ENCODE peak calls at places on chromosome 20, in nine cellular contexts. One of them, this sample, is unnamed.

GRCh38 chr20:22684072-22684762 is 99.8 kb upstream of the FOXA2 start:
- DNase-seq in GM12865: peak
- DNase-seq in AG04450: peak
- DNase-seq in fibroblast of mammary gland: peak
- DNase-seq in gastrocnemius medialis: no peak
- DNase-seq in SK-N-SH: peak
- DNase-seq in psoas muscle: peak
- DNase-seq in left ventricle myocardium inferior: peak
- DNase-seq in fibroblast of pulmonary artery: peak
- DNase-seq in this sample: no peak

GRCh38 chr20:59047938-59048680 is 5.5 kb upstream of the PRELID3B start:
- DNase-seq in GM12865: no peak
- DNase-seq in AG04450: no peak
- DNase-seq in fibroblast of mammary gland: peak
- DNase-seq in gastrocnemius medialis: no peak
- DNase-seq in SK-N-SH: no peak
- DNase-seq in psoas muscle: no peak
- DNase-seq in left ventricle myocardium inferior: no peak
- DNase-seq in fibroblast of pulmonary artery: no peak
- DNase-seq in this sample: no peak

GRCh38 chr20:22533823-22534751 is 50.3 kb downstream of the FOXA2 start:
- DNase-seq in GM12865: no peak
- DNase-seq in AG04450: no peak
- DNase-seq in fibroblast of mammary gland: no peak
- DNase-seq in gastrocnemius medialis: no peak
- DNase-seq in SK-N-SH: no peak
- DNase-seq in psoas muscle: no peak
- DNase-seq in left ventricle myocardium inferior: no peak
- DNase-seq in fibroblast of pulmonary artery: no peak
- DNase-seq in this sample: no peak

GRCh38 chr20:41386502-41387427 is 20.1 kb upstream of the EMILIN3 start:
- DNase-seq in GM12865: no peak
- DNase-seq in AG04450: peak
- DNase-seq in fibroblast of mammary gland: peak
- DNase-seq in gastrocnemius medialis: no peak
- DNase-seq in SK-N-SH: peak
- DNase-seq in psoas muscle: no peak
- DNase-seq in left ventricle myocardium inferior: peak
- DNase-seq in fibroblast of pulmonary artery: no peak
- DNase-seq in this sample: no peak

GRCh38 chr20:52192296-52193007 is 873 bp upstream of the ZFP64 start:
- DNase-seq in GM12865: peak
- DNase-seq in AG04450: no peak
- DNase-seq in fibroblast of mammary gland: no peak
- DNase-seq in gastrocnemius medialis: no peak
- DNase-seq in SK-N-SH: peak
- DNase-seq in psoas muscle: peak
- DNase-seq in left ventricle myocardium inferior: peak
- DNase-seq in fibroblast of pulmonary artery: peak
- DNase-seq in this sample: no peak

GRCh38 chr20:43963872-43964791 is 49.5 kb downstream of the TOX2 start:
- DNase-seq in GM12865: peak
- DNase-seq in AG04450: no peak
- DNase-seq in fibroblast of mammary gland: peak
- DNase-seq in gastrocnemius medialis: no peak
- DNase-seq in SK-N-SH: no peak
- DNase-seq in psoas muscle: peak
- DNase-seq in left ventricle myocardium inferior: peak
- DNase-seq in fibroblast of pulmonary artery: peak
- DNase-seq in this sample: no peak

GRCh38 chr20:58677808-58678207 is 14.8 kb upstream of the NPEPL1 start:
- DNase-seq in GM12865: no peak
- DNase-seq in AG04450: no peak
- DNase-seq in fibroblast of mammary gland: no peak
- DNase-seq in gastrocnemius medialis: no peak
- DNase-seq in SK-N-SH: no peak
- DNase-seq in psoas muscle: no peak
- DNase-seq in left ventricle myocardium inferior: no peak
- DNase-seq in fibroblast of pulmonary artery: no peak
- DNase-seq in this sample: no peak

GRCh38 chr20:57964011-57964862 is 254.4 kb upstream of the PMEPA1 start:
- DNase-seq in GM12865: no peak
- DNase-seq in AG04450: no peak
- DNase-seq in fibroblast of mammary gland: peak
- DNase-seq in gastrocnemius medialis: no peak
- DNase-seq in SK-N-SH: no peak
- DNase-seq in psoas muscle: peak
- DNase-seq in left ventricle myocardium inferior: peak
- DNase-seq in fibroblast of pulmonary artery: no peak
- DNase-seq in this sample: no peak

GRCh38 chr20:25274481-25274880 is 26.6 kb downstream of the PYGB start:
- DNase-seq in GM12865: no peak
- DNase-seq in AG04450: no peak
- DNase-seq in fibroblast of mammary gland: no peak
- DNase-seq in gastrocnemius medialis: peak
- DNase-seq in SK-N-SH: no peak
- DNase-seq in psoas muscle: peak
- DNase-seq in left ventricle myocardium inferior: peak
- DNase-seq in fibroblast of pulmonary artery: no peak
- DNase-seq in this sample: no peak

GRCh38 chr20:46564241-46564957 is 13.9 kb upstream of the OCSTAMP start:
- DNase-seq in GM12865: no peak
- DNase-seq in AG04450: no peak
- DNase-seq in fibroblast of mammary gland: no peak
- DNase-seq in gastrocnemius medialis: no peak
- DNase-seq in SK-N-SH: no peak
- DNase-seq in psoas muscle: no peak
- DNase-seq in left ventricle myocardium inferior: no peak
- DNase-seq in fibroblast of pulmonary artery: no peak
- DNase-seq in this sample: no peak

GRCh38 chr20:46562009-46562372 is 11.5 kb upstream of the OCSTAMP start:
- DNase-seq in GM12865: no peak
- DNase-seq in AG04450: no peak
- DNase-seq in fibroblast of mammary gland: no peak
- DNase-seq in gastrocnemius medialis: no peak
- DNase-seq in SK-N-SH: no peak
- DNase-seq in psoas muscle: no peak
- DNase-seq in left ventricle myocardium inferior: no peak
- DNase-seq in fibroblast of pulmonary artery: no peak
- DNase-seq in this sample: no peak

GRCh38 chr20:46562373-46563169 is 12.1 kb upstream of the OCSTAMP start:
- DNase-seq in GM12865: peak
- DNase-seq in AG04450: no peak
- DNase-seq in fibroblast of mammary gland: peak
- DNase-seq in gastrocnemius medialis: peak
- DNase-seq in SK-N-SH: peak
- DNase-seq in psoas muscle: peak
- DNase-seq in left ventricle myocardium inferior: peak
- DNase-seq in fibroblast of pulmonary artery: peak
- DNase-seq in this sample: peak

GRCh38 chr20:46563848-46564197 is 13.4 kb upstream of the OCSTAMP start:
- DNase-seq in GM12865: no peak
- DNase-seq in AG04450: no peak
- DNase-seq in fibroblast of mammary gland: no peak
- DNase-seq in gastrocnemius medialis: no peak
- DNase-seq in SK-N-SH: no peak
- DNase-seq in psoas muscle: no peak
- DNase-seq in left ventricle myocardium inferior: no peak
- DNase-seq in fibroblast of pulmonary artery: no peak
- DNase-seq in this sample: no peak

GRCh38 chr20:46563170-46563847 is 12.9 kb upstream of the OCSTAMP start:
- DNase-seq in GM12865: no peak
- DNase-seq in AG04450: no peak
- DNase-seq in fibroblast of mammary gland: no peak
- DNase-seq in gastrocnemius medialis: no peak
- DNase-seq in SK-N-SH: no peak
- DNase-seq in psoas muscle: no peak
- DNase-seq in left ventricle myocardium inferior: no peak
- DNase-seq in fibroblast of pulmonary artery: no peak
- DNase-seq in this sample: no peak
- TF ChIP-seq CTCF in GM12865: no peak
- TF ChIP-seq CTCF in AG04450: no peak
- TF ChIP-seq CTCF in fibroblast of mammary gland: no peak
- TF ChIP-seq CTCF in gastrocnemius medialis: no peak
- TF ChIP-seq CTCF in SK-N-SH: no peak
- TF ChIP-seq CTCF in psoas muscle: no peak
- TF ChIP-seq CTCF in left ventricle myocardium inferior: no peak
- TF ChIP-seq CTCF in fibroblast of pulmonary artery: no peak
- TF ChIP-seq CTCF in this sample: peak

DNA sequence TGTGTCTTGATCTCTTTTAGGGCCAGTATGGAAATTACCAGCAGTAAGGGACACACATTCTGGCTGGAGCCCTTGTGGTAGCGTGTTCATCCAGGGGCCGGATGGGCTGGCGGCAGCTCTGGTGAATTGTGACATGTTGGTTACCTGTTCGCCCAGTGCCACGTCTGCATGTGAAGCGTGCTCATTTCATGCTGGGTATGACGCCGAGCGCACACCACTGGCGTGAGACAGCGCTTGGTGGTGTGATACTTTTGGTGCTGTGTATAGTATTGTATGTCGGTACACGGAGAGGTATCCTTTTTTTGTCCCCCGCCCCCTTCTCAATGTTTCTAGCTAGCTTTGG is 3.7 kb upstream of the MTG2 start:
- DNase-seq in GM12865: no peak
- DNase-seq in AG04450: no peak
- DNase-seq in fibroblast of mammary gland: no peak
- DNase-seq in gastrocnemius medialis: no peak
- DNase-seq in SK-N-SH: no peak
- DNase-seq in psoas muscle: no peak
- DNase-seq in left ventricle myocardium inferior: no peak
- DNase-seq in fibroblast of pulmonary artery: no peak
- DNase-seq in this sample: no peak
- H3K4me3 ChIP-seq in GM12865: no peak
- H3K4me3 ChIP-seq in AG04450: no peak
- H3K4me3 ChIP-seq in fibroblast of mammary gland: no peak
- H3K4me3 ChIP-seq in gastrocnemius medialis: no peak
- H3K4me3 ChIP-seq in SK-N-SH: no peak
- H3K4me3 ChIP-seq in psoas muscle: no peak
- H3K4me3 ChIP-seq in left ventricle myocardium inferior: no peak
- H3K4me3 ChIP-seq in fibroblast of pulmonary artery: no peak
- H3K4me3 ChIP-seq in this sample: no peak

GRCh38 chr20:38725959-38726848 is 1.9 kb downstream of the SLC32A1 start:
- DNase-seq in GM12865: peak
- DNase-seq in AG04450: no peak
- DNase-seq in fibroblast of mammary gland: peak
- DNase-seq in gastrocnemius medialis: no peak
- DNase-seq in SK-N-SH: peak
- DNase-seq in psoas muscle: no peak
- DNase-seq in left ventricle myocardium inferior: no peak
- DNase-seq in fibroblast of pulmonary artery: peak
- DNase-seq in this sample: no peak
- TF ChIP-seq CTCF in GM12865: peak
- TF ChIP-seq CTCF in AG04450: peak
- TF ChIP-seq CTCF in fibroblast of mammary gland: peak
- TF ChIP-seq CTCF in gastrocnemius medialis: peak
- TF ChIP-seq CTCF in SK-N-SH: peak
- TF ChIP-seq CTCF in psoas muscle: peak
- TF ChIP-seq CTCF in left ventricle myocardium inferior: peak
- TF ChIP-seq CTCF in fibroblast of pulmonary artery: peak
- TF ChIP-seq CTCF in this sample: peak

GRCh38 chr20:37344506-37345338 is 1.2 kb upstream of the SRC start:
- DNase-seq in GM12865: no peak
- DNase-seq in AG04450: no peak
- DNase-seq in fibroblast of mammary gland: no peak
- DNase-seq in gastrocnemius medialis: no peak
- DNase-seq in SK-N-SH: peak
- DNase-seq in psoas muscle: no peak
- DNase-seq in left ventricle myocardium inferior: no peak
- DNase-seq in fibroblast of pulmonary artery: no peak
- DNase-seq in this sample: no peak
- H3K4me3 ChIP-seq in GM12865: peak
- H3K4me3 ChIP-seq in AG04450: no peak
- H3K4me3 ChIP-seq in fibroblast of mammary gland: no peak
- H3K4me3 ChIP-seq in gastrocnemius medialis: no peak
- H3K4me3 ChIP-seq in SK-N-SH: peak
- H3K4me3 ChIP-seq in psoas muscle: no peak
- H3K4me3 ChIP-seq in left ventricle myocardium inferior: peak
- H3K4me3 ChIP-seq in fibroblast of pulmonary artery: no peak
- H3K4me3 ChIP-seq in this sample: peak

GRCh38 chr20:56517641-56518040 is 6.9 kb upstream of the FAM209A start:
- DNase-seq in GM12865: no peak
- DNase-seq in AG04450: no peak
- DNase-seq in fibroblast of mammary gland: no peak
- DNase-seq in gastrocnemius medialis: no peak
- DNase-seq in SK-N-SH: no peak
- DNase-seq in psoas muscle: no peak
- DNase-seq in left ventricle myocardium inferior: no peak
- DNase-seq in fibroblast of pulmonary artery: no peak
- DNase-seq in this sample: no peak
- TF ChIP-seq CTCF in GM12865: no peak
- TF ChIP-seq CTCF in AG04450: no peak
- TF ChIP-seq CTCF in fibroblast of mammary gland: no peak
- TF ChIP-seq CTCF in gastrocnemius medialis: no peak
- TF ChIP-seq CTCF in SK-N-SH: no peak
- TF ChIP-seq CTCF in psoas muscle: no peak
- TF ChIP-seq CTCF in left ventricle myocardium inferior: no peak
- TF ChIP-seq CTCF in fibroblast of pulmonary artery: no peak
- TF ChIP-seq CTCF in this sample: no peak

DNA sequence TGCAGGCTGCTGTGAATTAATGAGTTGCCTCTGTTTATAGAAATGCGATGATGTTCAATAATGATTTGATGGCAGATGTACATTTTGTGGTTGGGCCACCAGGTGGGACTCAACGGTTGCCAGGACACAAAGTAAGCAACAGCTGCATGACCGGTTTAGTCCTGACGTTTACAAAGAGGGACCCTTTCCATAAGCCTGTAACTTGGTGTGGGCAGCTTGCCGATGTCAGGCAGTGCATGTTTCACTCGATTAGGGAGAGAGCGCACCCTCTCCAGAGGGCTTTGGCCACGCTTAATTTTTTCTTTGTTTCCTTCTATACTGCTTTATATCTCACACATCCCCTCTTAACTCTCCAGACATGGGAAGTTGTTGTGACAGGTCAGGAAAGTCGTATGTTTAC is 1.4 kb downstream of the BTBD3 start:
- DNase-seq in GM12865: no peak
- DNase-seq in AG04450: no peak
- DNase-seq in fibroblast of mammary gland: no peak
- DNase-seq in gastrocnemius medialis: no peak
- DNase-seq in SK-N-SH: no peak
- DNase-seq in psoas muscle: no peak
- DNase-seq in left ventricle myocardium inferior: peak
- DNase-seq in fibroblast of pulmonary artery: peak
- DNase-seq in this sample: no peak
- H3K4me3 ChIP-seq in GM12865: no peak
- H3K4me3 ChIP-seq in AG04450: peak
- H3K4me3 ChIP-seq in fibroblast of mammary gland: no peak
- H3K4me3 ChIP-seq in gastrocnemius medialis: peak
- H3K4me3 ChIP-seq in SK-N-SH: no peak
- H3K4me3 ChIP-seq in psoas muscle: peak
- H3K4me3 ChIP-seq in left ventricle myocardium inferior: peak
- H3K4me3 ChIP-seq in fibroblast of pulmonary artery: peak
- H3K4me3 ChIP-seq in this sample: no peak

GRCh38 chr20:18712877-18713276 is 100.7 kb upstream of the SCP2D1 start:
- DNase-seq in GM12865: no peak
- DNase-seq in AG04450: no peak
- DNase-seq in fibroblast of mammary gland: no peak
- DNase-seq in gastrocnemius medialis: no peak
- DNase-seq in SK-N-SH: peak
- DNase-seq in psoas muscle: no peak
- DNase-seq in left ventricle myocardium inferior: no peak
- DNase-seq in fibroblast of pulmonary artery: no peak
- DNase-seq in this sample: no peak
- TF ChIP-seq CTCF in GM12865: no peak
- TF ChIP-seq CTCF in AG04450: no peak
- TF ChIP-seq CTCF in fibroblast of mammary gland: no peak
- TF ChIP-seq CTCF in gastrocnemius medialis: no peak
- TF ChIP-seq CTCF in SK-N-SH: no peak
- TF ChIP-seq CTCF in psoas muscle: no peak
- TF ChIP-seq CTCF in left ventricle myocardium inferior: no peak
- TF ChIP-seq CTCF in fibroblast of pulmonary artery: no peak
- TF ChIP-seq CTCF in this sample: no peak

This sample was measured in GM12864.